ENCODE peak calls at places on chromosomes 3 and 15, in nine cellular contexts. One of them, this sample, is unnamed.

GRCh38 chr3:73071952-73072351 is 10.5 kb downstream of the EBLN2 start:
- DNase-seq in activated CD4-positive, alpha-beta T cell treated with anti-CD3 and anti-CD28 coated beads, Interleukin-2, amount 50 U/mL, for 1 hour: no peak
- DNase-seq in iris pigment epithelial cell: no peak
- DNase-seq in brain microvascular endothelial cell: no peak
- DNase-seq in substantia nigra: no peak
- DNase-seq in right cardiac atrium: no peak
- DNase-seq in Kasumi-1: no peak
- DNase-seq in DMS53: no peak
- DNase-seq in GM03348: no peak
- DNase-seq in this sample: no peak

GRCh38 chr15:81292516-81293001 is 31.4 kb downstream of the STARD5 start:
- DNase-seq in substantia nigra: no peak
- DNase-seq in iris pigment epithelial cell: no peak
- DNase-seq in DMS53: no peak
- DNase-seq in GM03348: no peak
- DNase-seq in brain microvascular endothelial cell: no peak
- DNase-seq in Kasumi-1: no peak
- DNase-seq in right cardiac atrium: no peak
- DNase-seq in activated CD4-positive, alpha-beta T cell treated with anti-CD3 and anti-CD28 coated beads, Interleukin-2, amount 50 U/mL, for 1 hour: peak
- DNase-seq in this sample: no peak

GRCh38 chr3:72872183-72872582 is 15.7 kb upstream of the GXYLT2 start:
- DNase-seq in brain microvascular endothelial cell: no peak
- DNase-seq in iris pigment epithelial cell: peak
- DNase-seq in right cardiac atrium: no peak
- DNase-seq in substantia nigra: no peak
- DNase-seq in activated CD4-positive, alpha-beta T cell treated with anti-CD3 and anti-CD28 coated beads, Interleukin-2, amount 50 U/mL, for 1 hour: no peak
- DNase-seq in Kasumi-1: no peak
- DNase-seq in GM03348: peak
- DNase-seq in DMS53: no peak
- DNase-seq in this sample: no peak

GRCh38 chr3:71581981-71582611 is 1.4 kb downstream of the FOXP1 start:
- DNase-seq in GM03348: peak
- DNase-seq in activated CD4-positive, alpha-beta T cell treated with anti-CD3 and anti-CD28 coated beads, Interleukin-2, amount 50 U/mL, for 1 hour: peak
- DNase-seq in brain microvascular endothelial cell: no peak
- DNase-seq in Kasumi-1: peak
- DNase-seq in right cardiac atrium: peak
- DNase-seq in substantia nigra: no peak
- DNase-seq in iris pigment epithelial cell: peak
- DNase-seq in DMS53: peak
- DNase-seq in this sample: peak

GRCh38 chr3:133840767-133841166 is 35.2 kb downstream of the SRPRB start:
- DNase-seq in right cardiac atrium: no peak
- DNase-seq in iris pigment epithelial cell: no peak
- DNase-seq in activated CD4-positive, alpha-beta T cell treated with anti-CD3 and anti-CD28 coated beads, Interleukin-2, amount 50 U/mL, for 1 hour: no peak
- DNase-seq in DMS53: no peak
- DNase-seq in GM03348: no peak
- DNase-seq in brain microvascular endothelial cell: no peak
- DNase-seq in Kasumi-1: no peak
- DNase-seq in substantia nigra: no peak
- DNase-seq in this sample: no peak

GRCh38 chr3:134462236-134463059 is 23.3 kb downstream of the ANAPC13 start:
- DNase-seq in iris pigment epithelial cell: peak
- DNase-seq in GM03348: peak
- DNase-seq in Kasumi-1: no peak
- DNase-seq in DMS53: no peak
- DNase-seq in activated CD4-positive, alpha-beta T cell treated with anti-CD3 and anti-CD28 coated beads, Interleukin-2, amount 50 U/mL, for 1 hour: no peak
- DNase-seq in substantia nigra: no peak
- DNase-seq in right cardiac atrium: no peak
- DNase-seq in brain microvascular endothelial cell: peak
- DNase-seq in this sample: no peak

GRCh38 chr15:82585072-82585471 is 44.8 kb upstream of the RPS17 start:
- DNase-seq in brain microvascular endothelial cell: peak
- DNase-seq in right cardiac atrium: no peak
- DNase-seq in Kasumi-1: peak
- DNase-seq in substantia nigra: no peak
- DNase-seq in GM03348: peak
- DNase-seq in activated CD4-positive, alpha-beta T cell treated with anti-CD3 and anti-CD28 coated beads, Interleukin-2, amount 50 U/mL, for 1 hour: no peak
- DNase-seq in iris pigment epithelial cell: peak
- DNase-seq in DMS53: no peak
- DNase-seq in this sample: no peak

GRCh38 chr15:40925863-40926658 is 3.1 kb upstream of the DLL4 start:
- DNase-seq in activated CD4-positive, alpha-beta T cell treated with anti-CD3 and anti-CD28 coated beads, Interleukin-2, amount 50 U/mL, for 1 hour: no peak
- DNase-seq in DMS53: no peak
- DNase-seq in substantia nigra: no peak
- DNase-seq in Kasumi-1: no peak
- DNase-seq in brain microvascular endothelial cell: no peak
- DNase-seq in iris pigment epithelial cell: peak
- DNase-seq in GM03348: peak
- DNase-seq in right cardiac atrium: no peak
- DNase-seq in this sample: peak

GRCh38 chr3:124969190-124969589 is 34.6 kb upstream of the MUC13 start:
- DNase-seq in brain microvascular endothelial cell: no peak
- DNase-seq in iris pigment epithelial cell: no peak
- DNase-seq in right cardiac atrium: no peak
- DNase-seq in activated CD4-positive, alpha-beta T cell treated with anti-CD3 and anti-CD28 coated beads, Interleukin-2, amount 50 U/mL, for 1 hour: no peak
- DNase-seq in DMS53: no peak
- DNase-seq in GM03348: no peak
- DNase-seq in substantia nigra: no peak
- DNase-seq in Kasumi-1: no peak
- DNase-seq in this sample: no peak

This sample was measured in WTC11.